ENCODE peak calls at places on chromosomes 2 and 18, in seven cellular contexts. N is transverse colon, S is lung, C is hepatocyte, A is fibroblast of lung, Y is adrenal gland, K is AG04450. V is an unnamed sample.

GRCh38 chr2:110873056-110873502 is 140.7 kb downstream of the ACOXL start:
- DNase-seq in N (no peak), S (no peak), C (no peak), A (no peak), Y (no peak), K (no peak), V (no peak)

GRCh38 chr2:13537771-13538349 is 821.1 kb downstream of the TRIB2 start:
- DNase-seq in N (no peak), S (no peak), C (no peak), A (no peak), Y (no peak), K (no peak), V (no peak)

GRCh38 chr2:228318218-228318617 is 136.7 kb upstream of the SPHKAP start:
- DNase-seq in N (peak), S (no peak), C (peak), A (peak), Y (peak), K (no peak), V (no peak)

GRCh38 chr18:77130229-77131099 is 2.1 kb downstream of the MBP start:
- DNase-seq in N (no peak), S (no peak), C (no peak), A (no peak), Y (no peak), K (no peak), V (no peak)

GRCh38 chr2:240920783-240921231 is 14.7 kb downstream of the CROCC2 start:
- DNase-seq in N (peak), S (no peak), C (peak), A (no peak), Y (peak), K (no peak), V (no peak)

GRCh38 chr2:15092691-15093090 is 460.2 kb downstream of the LRATD1 start:
- DNase-seq in N (no peak), S (no peak), C (no peak), A (peak), Y (no peak), K (no peak), V (no peak)

GRCh38 chr2:27461118-27461517 is 18.9 kb downstream of the KRTCAP3 start:
- DNase-seq in N (no peak), S (no peak), C (no peak), A (no peak), Y (no peak), K (no peak), V (no peak)

GRCh38 chr2:4039999-4040398 is 336.6 kb downstream of the DCDC2C start:
- DNase-seq in N (no peak), S (no peak), C (no peak), A (no peak), Y (no peak), K (no peak), V (no peak)

GRCh38 chr18:71136487-71136886 is 847.6 kb downstream of the SOCS6 start:
- DNase-seq in N (no peak), S (no peak), C (no peak), A (no peak), Y (no peak), K (no peak), V (peak)

GRCh38 chr18:50461251-50461650 is 86.4 kb downstream of the SKA1 start:
- DNase-seq in N (no peak), S (no peak), C (no peak), A (no peak), Y (no peak), K (no peak), V (no peak)

GRCh38 chr18:50469380-50469781 is 90.5 kb upstream of the MAPK4 start:
- DNase-seq in N (no peak), S (no peak), C (no peak), A (no peak), Y (peak), K (no peak), V (no peak)

GRCh38 chr18:50465211-50466153 is 90.6 kb downstream of the SKA1 start:
- DNase-seq in N (no peak), S (no peak), C (no peak), A (no peak), Y (no peak), K (no peak), V (no peak)

GRCh38 chr18:50468802-50469201 is 91.1 kb upstream of the MAPK4 start:
- DNase-seq in N (no peak), S (no peak), C (no peak), A (no peak), Y (no peak), K (no peak), V (no peak)

DNA sequence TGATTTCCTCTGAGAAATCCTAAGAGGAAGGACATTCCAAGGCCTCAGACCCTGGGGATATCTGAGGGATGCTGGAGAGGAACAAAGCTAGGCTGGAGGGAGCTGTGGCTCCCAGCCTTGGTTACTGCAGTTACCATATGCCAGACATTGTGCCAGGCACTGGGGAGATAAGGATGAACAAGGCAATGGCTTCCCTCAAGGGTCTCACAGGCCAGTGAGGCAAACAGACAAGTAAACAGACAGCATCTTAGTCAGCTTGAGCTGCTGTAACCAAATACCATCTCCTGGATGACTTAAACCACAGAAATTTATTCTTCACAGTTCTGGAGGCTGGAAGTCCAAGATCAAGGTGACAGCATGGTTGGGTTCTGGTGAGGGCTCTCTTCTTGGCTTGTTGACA is 91.8 kb downstream of the SKA1 start:
- DNase-seq in N (no peak), S (no peak), C (no peak), A (no peak), Y (no peak), K (no peak), V (no peak)
- H3K27ac ChIP-seq in N (no peak), S (no peak), C (no peak), A (no peak), Y (no peak), K (no peak), V (no peak)

GRCh38 chr2:54603357-54603756 is 120.1 kb upstream of the EML6 start:
- DNase-seq in N (no peak), S (no peak), C (no peak), A (no peak), Y (no peak), K (no peak), V (no peak)
- H3K27ac ChIP-seq in N (peak), S (peak), C (peak), A (no peak), Y (peak), K (peak), V (no peak)

GRCh38 chr2:212777020-212777491 is 238.5 kb upstream of the ERBB4 start:
- DNase-seq in N (no peak), S (no peak), C (peak), A (peak), Y (no peak), K (no peak), V (no peak)
- H3K27ac ChIP-seq in N (no peak), S (no peak), C (peak), A (no peak), Y (no peak), K (no peak), V (no peak)

GRCh38 chr2:234615643-234616356 is 118.9 kb upstream of the ARL4C start:
- DNase-seq in N (no peak), S (no peak), C (no peak), A (peak), Y (no peak), K (no peak), V (no peak)
- H3K27ac ChIP-seq in N (no peak), S (no peak), C (no peak), A (no peak), Y (no peak), K (peak), V (no peak)

GRCh38 chr2:221915926-221916325 is 343.8 kb upstream of the EPHA4 start:
- DNase-seq in N (no peak), S (no peak), C (no peak), A (no peak), Y (no peak), K (no peak), V (no peak)
- H3K27ac ChIP-seq in N (no peak), S (no peak), C (no peak), A (no peak), Y (no peak), K (no peak), V (no peak)

GRCh38 chr2:102060792-102061191 is 69.0 kb downstream of the IL1R2 start:
- DNase-seq in N (no peak), S (no peak), C (no peak), A (no peak), Y (no peak), K (no peak), V (no peak)
- H3K27ac ChIP-seq in N (peak), S (peak), C (no peak), A (peak), Y (no peak), K (no peak), V (no peak)

GRCh38 chr2:102063360-102063947 is 71.7 kb downstream of the IL1R2 start:
- DNase-seq in N (peak), S (peak), C (peak), A (peak), Y (peak), K (no peak), V (no peak)
- H3K27ac ChIP-seq in N (peak), S (peak), C (peak), A (peak), Y (peak), K (peak), V (peak)

GRCh38 chr2:45964945-45965344 is 313.5 kb downstream of the PRKCE start:
- DNase-seq in N (no peak), S (no peak), C (no peak), A (no peak), Y (no peak), K (no peak), V (no peak)

GRCh38 chr2:45964226-45964841 is 312.9 kb downstream of the PRKCE start:
- DNase-seq in N (peak), S (peak), C (peak), A (peak), Y (peak), K (peak), V (peak)

GRCh38 chr2:45962522-45962921 is 311.0 kb downstream of the PRKCE start:
- DNase-seq in N (no peak), S (peak), C (peak), A (peak), Y (peak), K (no peak), V (peak)

GRCh38 chr2:45965841-45966498 is 314.5 kb downstream of the PRKCE start:
- DNase-seq in N (no peak), S (no peak), C (no peak), A (no peak), Y (no peak), K (no peak), V (no peak)

GRCh38 chr2:45963816-45964215 is 312.3 kb downstream of the PRKCE start:
- DNase-seq in N (no peak), S (no peak), C (no peak), A (no peak), Y (no peak), K (no peak), V (no peak)
- H3K27ac ChIP-seq in N (peak), S (peak), C (no peak), A (peak), Y (no peak), K (no peak), V (no peak)

DNA sequence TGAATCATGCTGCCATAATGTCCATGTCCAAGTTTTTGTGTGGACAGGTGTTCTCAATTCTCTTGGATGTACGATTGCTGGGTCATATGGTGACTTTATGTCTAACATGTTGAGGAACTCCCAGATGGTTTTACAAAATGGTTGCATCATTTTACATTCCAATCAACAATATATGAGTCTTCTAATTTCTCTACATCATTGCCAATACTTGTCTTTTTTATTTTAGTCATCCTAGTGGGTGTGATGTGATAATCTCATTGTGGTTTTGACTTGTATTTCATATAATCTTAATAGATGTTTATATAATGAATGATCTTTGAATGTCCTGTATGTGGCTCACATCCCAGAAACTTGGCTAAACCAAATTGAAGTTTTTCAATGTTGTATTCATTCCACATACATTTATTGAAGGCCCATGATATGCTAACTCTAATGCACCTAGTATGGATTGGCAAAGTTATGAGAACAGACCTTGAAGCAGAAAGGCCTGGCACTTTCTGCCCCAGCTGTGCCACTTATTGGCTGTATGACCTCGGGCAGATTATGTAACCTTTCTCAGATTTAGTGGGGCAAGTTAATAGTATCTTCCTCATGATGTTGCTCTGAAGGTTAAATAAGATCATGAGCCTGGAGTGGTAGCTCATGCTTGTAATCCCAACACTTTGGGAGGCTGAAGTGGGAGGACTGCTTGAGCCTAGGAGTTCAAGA is 205.4 kb downstream of the RAB3GAP1 start:
- DNase-seq in N (no peak), S (no peak), C (no peak), A (peak), Y (no peak), K (peak), V (no peak)
- H3K27ac ChIP-seq in N (no peak), S (no peak), C (no peak), A (peak), Y (no peak), K (no peak), V (no peak)

V was measured in substantia nigra.